ENCODE peak calls at places on chromosomes 16 and 17, in nine cellular contexts. N, W, Q, J, H, S, L, O and V are unnamed samples.
A peak's percentile ranks its signal among the peaks of the same experiment; 100 is the strongest.

GRCh38 chr16:68074850-68075249 is 10.3 kb upstream of the NFATC3 start:
- DNase-seq in N (peak; percentile 89), W (no peak), Q (no peak), J (peak; percentile 87), H (no peak), S (peak; percentile 63), L (peak; percentile 68), O (peak; percentile 54), V (no peak)

GRCh38 chr17:3766783-3767182 is 34.2 kb downstream of the ITGAE start:
- DNase-seq in N (no peak), W (no peak), Q (no peak), J (peak; percentile 73), H (no peak), S (no peak), L (no peak), O (no peak), V (no peak)

GRCh38 chr16:3773663-3774062 is 56.3 kb upstream of the TRAP1 start:
- DNase-seq in N (no peak), W (no peak), Q (no peak), J (no peak), H (no peak), S (no peak), L (no peak), O (no peak), V (no peak)

GRCh38 chr16:54320895-54321294 is 34.3 kb upstream of the IRX3 start:
- DNase-seq in N (no peak), W (no peak), Q (no peak), J (no peak), H (no peak), S (no peak), L (no peak), O (no peak), V (no peak)

GRCh38 chr17:75153854-75154194 is 488 bp downstream of the JPT1 start:
- DNase-seq in N (peak; percentile 33), W (no peak), Q (peak; percentile 31), J (no peak), H (no peak), S (no peak), L (peak; percentile 32), O (peak; percentile 57), V (no peak)

GRCh38 chr16:3920206-3920605 is 39.7 kb upstream of the CREBBP start:
- DNase-seq in N (no peak), W (no peak), Q (no peak), J (no peak), H (no peak), S (no peak), L (no peak), O (no peak), V (no peak)

GRCh38 chr16:50136399-50136798 is 16.7 kb upstream of the TENT4B start:
- DNase-seq in N (no peak), W (no peak), Q (no peak), J (no peak), H (no peak), S (no peak), L (no peak), O (no peak), V (no peak)

GRCh38 chr17:76586741-76587487 is 1.3 kb upstream of the ST6GALNAC2 start:
- DNase-seq in N (no peak), W (peak; percentile 45), Q (peak; percentile 82), J (no peak), H (peak; percentile 77), S (no peak), L (no peak), O (no peak), V (no peak)

GRCh38 chr17:41061969-41062368 is 2.1 kb upstream of the KRTAP2-3 start:
- DNase-seq in N (peak; percentile 84), W (no peak), Q (no peak), J (no peak), H (peak; percentile 59), S (no peak), L (no peak), O (no peak), V (peak; percentile 61)

GRCh38 chr17:73976676-73977521 is 226.6 kb upstream of the RPL38 start:
- DNase-seq in N (no peak), W (peak; percentile 74), Q (peak; percentile 94), J (no peak), H (no peak), S (no peak), L (no peak), O (no peak), V (no peak)

GRCh38 chr17:44112284-44113280 is 10.9 kb downstream of the HDAC5 start:
- DNase-seq in N (peak; percentile 94), W (no peak), Q (no peak), J (no peak), H (peak; percentile 45), S (no peak), L (no peak), O (no peak), V (no peak)

GRCh38 chr16:84486126-84486525 is 18.3 kb downstream of the MEAK7 start:
- DNase-seq in N (no peak), W (no peak), Q (no peak), J (no peak), H (no peak), S (no peak), L (no peak), O (no peak), V (no peak)

GRCh38 chr16:1105888-1106620 is 10.0 kb upstream of the C1QTNF8 start:
- DNase-seq in N (peak; percentile 70), W (no peak), Q (peak; percentile 22), J (no peak), H (peak; percentile 1), S (peak; percentile 5), L (peak; percentile 59), O (peak; percentile 64), V (peak; percentile 40)

GRCh38 chr17:28917029-28917428 is 14.2 kb upstream of the DHRS13 start:
- DNase-seq in N (no peak), W (no peak), Q (no peak), J (no peak), H (no peak), S (no peak), L (no peak), O (no peak), V (no peak)

GRCh38 chr17:36899250-36900129 is 37.8 kb upstream of the LHX1 start:
- DNase-seq in N (no peak), W (no peak), Q (no peak), J (no peak), H (no peak), S (no peak), L (no peak), O (no peak), V (no peak)